ENCODE peak calls at places on chromosomes 12 and 14, in eight cellular contexts. D is fibroblast of lung, P is fibroblast of villous mesenchyme, J is breast epithelium, L is tibial artery, E is BJ, Q is MCF 10A, A is neural crest cell. K is an unnamed sample.

GRCh38 chr12:17301544-17301943 is 695.6 kb upstream of the LMO3 start:
- DNase-seq in A (no peak), P (no peak), D (no peak), Q (no peak), L (no peak), J (no peak), E (no peak), K (no peak)

GRCh38 chr14:93295541-93296220 is 37.2 kb downstream of the BTBD7 start:
- DNase-seq in E (no peak), L (no peak), J (no peak), A (no peak), Q (no peak), D (no peak), P (no peak), K (no peak)

GRCh38 chr14:105074601-105075053 is 9.4 kb upstream of the GPR132 start:
- DNase-seq in Q (no peak), J (no peak), E (no peak), P (no peak), D (no peak), A (no peak), L (no peak), K (peak; percentile 64)

GRCh38 chr12:24903305-24904088 is 45.4 kb downstream of the BCAT1 start:
- DNase-seq in Q (no peak), E (no peak), L (peak; percentile 38), J (no peak), P (peak; percentile 34), D (peak; percentile 59), A (peak; percentile 15), K (no peak)

GRCh38 chr14:103870891-103871595 is 23.7 kb upstream of the PPP1R13B start:
- DNase-seq in L (no peak), Q (no peak), J (no peak), P (no peak), E (no peak), D (no peak), A (no peak), K (no peak)

GRCh38 chr14:99769799-99770198 is 23.4 kb upstream of the EML1 start:
- DNase-seq in E (no peak), D (no peak), A (no peak), J (no peak), Q (no peak), L (no peak), P (no peak), K (no peak)

GRCh38 chr12:19031032-19031431 is 98.5 kb upstream of the PLEKHA5 start:
- DNase-seq in P (peak; percentile 78), D (peak; percentile 89), E (peak; percentile 61), Q (peak; percentile 69), L (no peak), J (no peak), A (no peak), K (no peak)

GRCh38 chr12:115617391-115617790 is 660.1 kb downstream of the MED13L start:
- DNase-seq in E (no peak), J (no peak), A (no peak), D (no peak), P (no peak), L (no peak), Q (no peak), K (no peak)

GRCh38 chr12:106141003-106141402 is 2.2 kb upstream of the NUAK1 start:
- DNase-seq in D (no peak), Q (no peak), E (no peak), J (no peak), P (no peak), L (no peak), A (no peak), K (no peak)

GRCh38 chr14:44820230-44820964 is 141.3 kb downstream of the KLHL28 start:
- DNase-seq in A (no peak), L (no peak), J (no peak), E (no peak), Q (no peak), D (no peak), P (no peak), K (no peak)

GRCh38 chr12:119036878-119037493 is 55.6 kb downstream of the SRRM4 start:
- DNase-seq in A (peak; percentile 66), P (peak; percentile 1), D (no peak), E (no peak), J (no peak), L (no peak), Q (no peak), K (no peak)

DNA sequence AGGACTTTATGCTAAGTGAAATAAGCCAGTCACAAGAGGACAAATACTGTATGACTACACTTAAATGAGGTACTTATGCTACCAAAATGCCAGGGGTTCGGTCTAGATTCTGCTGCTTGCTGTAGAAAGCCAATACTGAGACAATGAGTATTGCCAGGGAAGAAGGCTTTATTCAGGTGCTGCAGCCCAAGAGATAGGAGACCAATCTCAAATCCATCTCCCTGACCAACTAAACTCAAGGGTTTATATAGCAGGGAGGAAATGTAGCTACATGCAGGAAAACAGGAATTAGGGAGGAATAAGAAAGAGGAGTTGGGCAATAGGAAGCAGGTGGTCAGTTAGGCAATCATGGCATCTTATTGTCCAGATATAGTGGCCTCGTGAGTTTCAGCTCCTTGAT is 12.2 kb upstream of the FICD start:
- DNase-seq in D (no peak), A (no peak), E (no peak), L (no peak), Q (no peak), P (no peak), J (no peak), K (no peak)
- TF ChIP-seq CTCF in D (no peak), A (no peak), E (no peak), L (no peak), Q (no peak), P (no peak), J (no peak), K (no peak)

DNA sequence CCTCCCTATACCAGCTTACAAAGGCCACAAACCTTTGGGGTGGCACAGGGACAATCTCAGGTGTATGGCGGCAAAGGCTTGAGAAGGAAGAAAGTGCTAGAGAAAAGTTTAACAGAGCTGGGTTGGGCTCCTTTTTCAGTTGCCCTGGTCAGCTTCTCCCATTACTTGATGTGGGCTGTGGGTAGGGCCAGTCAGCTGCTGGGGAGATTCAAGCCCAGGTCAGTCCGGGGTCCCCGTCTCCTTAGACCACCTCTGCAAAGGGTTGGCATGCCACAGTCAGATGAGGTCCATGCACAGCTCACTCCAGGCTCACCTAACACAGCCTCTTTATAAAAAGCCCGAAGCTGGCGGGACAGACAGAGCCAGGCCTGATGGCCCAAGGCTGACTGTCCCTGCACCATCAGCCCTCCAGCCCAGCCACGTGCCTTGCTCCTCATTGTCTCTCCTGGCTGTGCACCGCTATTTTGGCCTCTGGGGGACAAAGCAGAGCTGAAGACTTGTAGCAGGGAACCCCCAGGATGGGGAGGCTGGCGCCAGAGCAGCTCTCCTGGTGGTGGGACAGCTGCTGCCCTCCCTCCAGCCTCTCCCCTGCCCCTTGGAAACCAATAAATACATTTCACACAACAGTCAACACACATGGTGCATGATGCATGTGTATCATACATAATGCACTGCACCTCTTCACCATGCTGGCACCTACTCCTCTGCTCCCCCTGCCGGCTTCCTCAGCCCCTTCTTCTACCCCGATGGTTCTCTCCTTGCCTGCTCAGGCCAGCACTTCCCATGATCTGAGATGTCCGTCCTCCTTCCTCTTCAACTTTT is 61.7 kb upstream of the DDX11 start:
- DNase-seq in J (no peak), E (no peak), A (no peak), L (no peak), P (no peak), Q (no peak), D (no peak), K (no peak)
- TF ChIP-seq CTCF in J (no peak), E (peak; percentile 23), A (peak; percentile 42), L (peak; percentile 5), P (peak; percentile 52), Q (no peak), D (peak; percentile 28), K (no peak)

DNA sequence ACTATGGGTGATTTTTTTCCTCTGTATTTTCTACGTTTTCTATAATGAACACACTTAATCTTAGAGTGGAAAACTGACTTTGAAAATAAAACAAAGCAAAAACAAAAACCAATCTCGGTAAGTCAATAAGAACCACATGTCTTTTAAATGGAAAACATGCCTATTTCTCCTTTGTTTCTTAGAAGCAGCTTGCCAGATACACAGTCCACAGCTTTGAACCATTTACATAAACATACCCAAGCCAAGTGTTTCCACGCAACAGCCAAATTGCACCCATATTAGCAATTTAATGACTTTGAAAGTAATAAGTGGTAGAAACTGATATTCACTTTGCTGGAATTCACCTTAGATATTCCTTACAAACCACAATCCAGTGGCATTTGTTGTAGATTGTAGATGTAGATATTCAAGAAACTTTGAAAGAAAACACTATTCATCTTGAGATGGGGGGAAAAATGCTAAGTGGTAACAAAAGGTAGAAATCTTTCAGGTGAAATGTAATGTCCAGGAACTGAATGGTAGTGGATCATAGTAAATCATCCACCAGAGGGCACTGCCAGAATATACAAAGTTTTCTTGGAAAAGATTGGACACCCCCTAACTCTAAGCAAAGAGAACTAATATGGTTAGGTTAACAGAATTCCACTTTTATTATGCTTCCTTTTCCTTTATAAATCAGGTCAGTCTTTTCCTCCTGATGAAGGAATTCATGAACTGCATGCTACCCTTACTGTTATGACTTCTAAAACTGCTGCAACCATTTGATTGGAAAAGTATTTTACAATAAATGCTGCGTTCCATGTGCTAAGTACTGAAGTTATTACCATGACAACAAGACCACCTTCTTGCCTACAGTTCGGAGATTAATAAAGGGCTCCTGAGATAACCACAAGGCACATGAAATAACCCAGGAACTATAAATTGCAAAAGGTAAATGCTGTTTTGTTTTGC is 69.8 kb downstream of the RERG start:
- DNase-seq in Q (peak; percentile 61), L (no peak), D (peak; percentile 66), A (no peak), P (no peak), E (no peak), J (no peak), K (no peak)
- TF ChIP-seq CTCF in Q (peak; percentile 41), L (peak; percentile 64), D (peak; percentile 65), A (peak; percentile 82), P (peak; percentile 47), E (peak; percentile 41), J (peak; percentile 73), K (peak; percentile 77)

GRCh38 chr12:46518729-46519128 is 146.2 kb upstream of the SLC38A2 start:
- DNase-seq in L (no peak), Q (no peak), A (no peak), D (peak; percentile 37), P (peak; percentile 82), J (no peak), E (no peak), K (no peak)

GRCh38 chr12:46518184-46518583 is 145.6 kb upstream of the SLC38A2 start:
- DNase-seq in L (no peak), J (no peak), A (no peak), P (peak; percentile 78), Q (no peak), E (no peak), D (peak; percentile 45), K (no peak)

GRCh38 chr12:46516933-46517578 is 144.5 kb upstream of the SLC38A2 start:
- DNase-seq in L (no peak), P (no peak), A (no peak), Q (no peak), E (no peak), J (no peak), D (no peak), K (no peak)

GRCh38 chr12:46516238-46516932 is 143.8 kb upstream of the SLC38A2 start:
- DNase-seq in A (no peak), L (no peak), E (no peak), J (no peak), P (no peak), D (no peak), Q (no peak), K (no peak)

DNA sequence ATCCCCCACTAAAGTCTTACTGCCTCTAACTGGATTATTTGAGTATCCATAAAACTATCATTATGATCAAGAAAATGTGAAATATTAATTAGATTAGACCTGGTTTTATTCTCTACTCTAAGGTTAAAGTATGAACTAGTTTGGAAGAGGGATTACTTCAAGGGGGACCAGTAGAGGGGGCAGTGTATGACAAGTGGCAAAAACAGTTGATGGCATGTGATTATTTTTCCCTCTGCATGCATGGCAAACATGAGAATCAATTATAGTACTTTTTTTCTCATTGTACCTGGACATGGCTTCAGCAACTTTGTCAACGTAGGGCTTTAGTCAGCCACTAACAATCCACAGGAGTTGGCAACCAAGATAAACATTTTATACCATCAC is 145.0 kb upstream of the SLC38A2 start:
- DNase-seq in Q (no peak), A (no peak), E (no peak), P (no peak), J (no peak), L (no peak), D (no peak), K (no peak)
- TF ChIP-seq CTCF in Q (no peak), A (no peak), E (no peak), P (peak; percentile 10), J (no peak), L (peak; percentile 6), D (no peak), K (no peak)

K was measured in type B pancreatic cell.